ENCODE peak calls at places on chromosomes 2 and 18, in ten cellular contexts. G, T, E, K, F, D, Q, W, N and L are unnamed samples.

GRCh38 chr2:7685342-7686015 is 768.3 kb downstream of the RNF144A start:
- DNase-seq in D (no peak), K (no peak), F (no peak), N (no peak), T (no peak), G (no peak), E (no peak), Q (no peak), W (peak), L (peak)

GRCh38 chr2:53877112-53877511 is 17.3 kb upstream of the GPR75 start:
- DNase-seq in E (no peak), K (no peak), Q (no peak), F (no peak), N (no peak), W (no peak), D (no peak), T (no peak), G (no peak), L (no peak)

GRCh38 chr2:221571391-221572179 is 519 bp downstream of the EPHA4 start:
- DNase-seq in T (peak), E (no peak), W (no peak), F (peak), G (peak), N (peak), D (peak), Q (no peak), K (no peak), L (peak)

GRCh38 chr18:9433616-9434239 is 41.6 kb upstream of the RALBP1 start:
- DNase-seq in G (peak), W (no peak), T (no peak), E (no peak), F (peak), Q (no peak), N (no peak), D (no peak), K (no peak), L (no peak)

GRCh38 chr2:231691251-231691772 is 17.0 kb upstream of the PTMA start:
- DNase-seq in Q (no peak), E (no peak), F (no peak), D (no peak), N (no peak), K (no peak), T (no peak), G (no peak), W (no peak), L (no peak)

GRCh38 chr2:31287681-31288080 is 53.7 kb downstream of the EHD3 start:
- DNase-seq in K (no peak), F (no peak), E (no peak), Q (no peak), W (no peak), N (no peak), G (no peak), D (no peak), T (no peak), L (peak)

GRCh38 chr2:85355073-85355410 is 473 bp downstream of the ELMOD3 start:
- DNase-seq in G (no peak), K (no peak), Q (no peak), D (no peak), E (no peak), N (no peak), W (no peak), F (no peak), T (peak), L (peak)

GRCh38 chr2:106944220-106944619 is 58.3 kb upstream of the ST6GAL2 start:
- DNase-seq in G (no peak), N (no peak), Q (no peak), T (peak), W (no peak), D (no peak), K (no peak), F (no peak), E (no peak), L (no peak)

GRCh38 chr2:238581126-238581525 is 154.4 kb downstream of the ASB1 start:
- DNase-seq in Q (no peak), N (no peak), W (no peak), F (no peak), G (no peak), K (no peak), D (no peak), T (no peak), E (no peak), L (no peak)

GRCh38 chr18:58669731-58670379 is 1.4 kb upstream of the MALT1 start:
- DNase-seq in D (no peak), G (peak), Q (no peak), T (peak), N (no peak), W (peak), K (no peak), F (no peak), E (no peak), L (no peak)

GRCh38 chr18:12751503-12751884 is 48.7 kb downstream of the PSMG2 start:
- DNase-seq in F (no peak), E (no peak), K (no peak), T (no peak), D (no peak), N (peak), W (no peak), G (no peak), Q (no peak), L (no peak)

GRCh38 chr2:11748018-11748860 is 1.8 kb downstream of the LPIN1 start:
- DNase-seq in D (no peak), K (no peak), E (no peak), N (no peak), W (no peak), G (no peak), T (no peak), Q (no peak), F (no peak), L (no peak)

GRCh38 chr2:11809586-11810236 is 63.3 kb downstream of the LPIN1 start:
- DNase-seq in D (no peak), T (no peak), K (no peak), N (no peak), W (no peak), F (no peak), E (no peak), Q (no peak), G (no peak), L (no peak)

GRCh38 chr2:75560768-75561565 is at the start of gene EVA1A:
- DNase-seq in D (peak), G (peak), T (peak), N (peak), W (no peak), Q (no peak), E (no peak), K (no peak), F (peak), L (peak)

GRCh38 chr2:216406861-216407260 is 5.4 kb upstream of the SMARCAL1 start:
- DNase-seq in D (no peak), E (no peak), K (no peak), N (no peak), G (no peak), F (no peak), Q (no peak), W (no peak), T (no peak), L (no peak)

GRCh38 chr2:28750316-28751101 is 1.1 kb upstream of the PPP1CB start:
- DNase-seq in E (no peak), G (peak), T (peak), K (peak), W (peak), D (no peak), F (no peak), Q (no peak), N (no peak), L (no peak)

GRCh38 chr18:21823848-21824247 is 83.3 kb downstream of the MIB1 start:
- DNase-seq in G (no peak), E (no peak), N (no peak), Q (no peak), W (no peak), F (no peak), K (no peak), D (no peak), T (no peak), L (no peak)

GRCh38 chr2:40103163-40103562 is 324.1 kb upstream of the THUMPD2 start:
- DNase-seq in F (no peak), E (no peak), G (no peak), K (no peak), N (no peak), T (peak), W (no peak), Q (no peak), D (no peak), L (no peak)

GRCh38 chr2:70716131-70716766 is 51.8 kb downstream of the ADD2 start:
- DNase-seq in T (no peak), G (no peak), F (no peak), Q (no peak), D (no peak), N (no peak), K (no peak), W (no peak), E (no peak), L (no peak)

GRCh38 chr2:55891671-55892071 is 31.9 kb downstream of the EFEMP1 start:
- DNase-seq in D (no peak), F (no peak), N (no peak), K (no peak), E (no peak), Q (no peak), G (no peak), W (no peak), T (peak), L (no peak)

GRCh38 chr2:42935692-42936631 is 143.6 kb upstream of the HAAO start:
- DNase-seq in T (no peak), F (no peak), K (no peak), W (no peak), D (no peak), G (no peak), N (no peak), Q (no peak), E (no peak), L (no peak)

GRCh38 chr2:100909571-100909970 is 89.6 kb downstream of the NPAS2 start:
- DNase-seq in T (no peak), F (no peak), E (no peak), N (no peak), W (no peak), K (no peak), Q (no peak), G (no peak), D (no peak), L (no peak)

GRCh38 chr2:3647831-3648651 is 10.0 kb upstream of the ALLC start:
- DNase-seq in D (no peak), G (no peak), Q (no peak), N (no peak), K (no peak), W (no peak), E (no peak), T (no peak), F (no peak), L (no peak)

GRCh38 chr18:58493516-58494253 is 135.2 kb downstream of the ALPK2 start:
- DNase-seq in G (peak), F (peak), E (peak), W (peak), D (peak), T (peak), K (peak), N (peak), Q (peak), L (peak)

GRCh38 chr18:45324489-45325111 is 290.7 kb upstream of the SLC14A2 start:
- DNase-seq in F (peak), E (no peak), Q (peak), D (peak), N (peak), W (no peak), K (no peak), T (peak), G (peak), L (peak)

GRCh38 chr2:45904267-45904921 is 252.9 kb downstream of the PRKCE start:
- DNase-seq in W (no peak), Q (no peak), D (no peak), G (no peak), K (no peak), F (no peak), T (no peak), E (no peak), N (no peak), L (no peak)